ENCODE peak calls at places on chromosomes 5 and 9, in nine cellular contexts. G is amygdala; C is NCI-H1092 treated with DMSO at 0.1 percent for 48 hours; Y is activated T-cell treated with anti-CD3 and anti-CD28 coated beads, Interleukin-2, amount 50 U/mL, for 72 hours; Z is T-helper 1 cell; R is MCF 10A; D is GM12892; Q is stimulated activated CD4-positive, alpha-beta T cell treated with anti-CD3 and anti-CD28 coated beads, Interleukin-2, amount 100 ng/mL, for 48 hours; L is ACHN. W is an unnamed sample.

GRCh38 chr9:106893088-106893487 is 30.1 kb downstream of the ZNF462 start:
- DNase-seq in L (peak; percentile 70), G (no peak), R (peak; percentile 61), C (no peak), Q (no peak), Z (no peak), D (no peak), Y (no peak), W (peak; percentile 42)

GRCh38 chr5:1668141-1668721 is 131.4 kb downstream of the MRPL36 start:
- DNase-seq in G (no peak), Q (no peak), R (no peak), C (no peak), Y (no peak), L (no peak), D (no peak), Z (no peak), W (no peak)

GRCh38 chr9:93944011-93944410 is 11.1 kb downstream of the BARX1 start:
- DNase-seq in C (peak; percentile 36), Y (no peak), L (no peak), R (no peak), G (no peak), D (no peak), Z (no peak), Q (no peak), W (no peak)

GRCh38 chr9:4596165-4596922 is 65.8 kb upstream of the PLPP6 start:
- DNase-seq in Y (peak; percentile 46), C (no peak), D (no peak), Z (peak; percentile 20), Q (no peak), R (peak; percentile 32), L (no peak), G (no peak), W (no peak)

GRCh38 chr5:172800088-172800551 is 29.1 kb upstream of the DUSP1 start:
- DNase-seq in Y (no peak), R (peak; percentile 100), Z (no peak), C (no peak), L (no peak), D (no peak), Q (no peak), G (no peak), W (peak; percentile 87)

GRCh38 chr5:34544403-34544802 is 111.7 kb upstream of the RAI14 start:
- DNase-seq in Y (no peak), C (no peak), L (no peak), R (no peak), Q (no peak), G (no peak), Z (no peak), D (no peak), W (no peak)

GRCh38 chr5:174094857-174095606 is 49.5 kb downstream of the NSG2 start:
- DNase-seq in R (no peak), Y (no peak), C (no peak), Z (no peak), Q (no peak), L (no peak), D (no peak), G (no peak), W (no peak)

GRCh38 chr5:149839761-149840160 is 104.8 kb downstream of the PDE6A start:
- DNase-seq in Z (no peak), R (no peak), D (no peak), L (no peak), C (no peak), G (no peak), Q (no peak), Y (no peak), W (no peak)

GRCh38 chr9:128899566-128900322 is 17.8 kb downstream of the LRRC8A start:
- DNase-seq in Y (peak; percentile 27), Q (no peak), G (no peak), C (no peak), R (peak; percentile 43), L (no peak), Z (no peak), D (no peak), W (no peak)

GRCh38 chr9:137429546-137429890 is 6.3 kb downstream of the NOXA1 start:
- DNase-seq in G (no peak), C (no peak), R (no peak), Z (no peak), Q (no peak), D (no peak), Y (no peak), L (no peak), W (no peak)

GRCh38 chr5:54249210-54250028 is 61.0 kb downstream of the ARL15 start:
- DNase-seq in Y (peak; percentile 3), L (peak; percentile 40), Z (no peak), G (no peak), D (no peak), C (no peak), Q (peak; percentile 11), R (peak; percentile 10), W (peak; percentile 5)